ENCODE peak calls at places on chromosomes 11 and 22, in six cellular contexts. A, V, B, I, P and C are unnamed samples.

GRCh38 chr11:125373426-125374391 is 122.4 kb downstream of the FEZ1 start:
- DNase-seq in B (no peak), A (no peak), P (no peak), V (peak; percentile 44), I (no peak), C (peak; percentile 36)

GRCh38 chr11:120880791-120881190 is 143.1 kb upstream of the TBCEL start:
- DNase-seq in P (no peak), I (no peak), A (no peak), V (no peak), B (no peak), C (no peak)

GRCh38 chr11:47991266-47991830 is 11.0 kb downstream of the PTPRJ start:
- DNase-seq in A (no peak), V (no peak), I (no peak), P (peak; percentile 62), B (no peak), C (peak; percentile 90)

GRCh38 chr22:45880091-45880651 is 96.8 kb downstream of the WNT7B start:
- DNase-seq in B (no peak), I (peak; percentile 51), V (no peak), P (no peak), A (no peak), C (no peak)

GRCh38 chr11:66847461-66848232 is 4.4 kb downstream of the RCE1 start:
- DNase-seq in P (no peak), V (no peak), A (no peak), I (no peak), B (no peak), C (no peak)

GRCh38 chr22:21020802-21021429 is 6.0 kb downstream of the P2RX6 start:
- DNase-seq in I (peak; percentile 73), A (no peak), B (no peak), P (peak; percentile 10), V (no peak), C (peak; percentile 58)

GRCh38 chr11:75462117-75462653 is 29.2 kb upstream of the KLHL35 start:
- DNase-seq in A (peak; percentile 47), V (no peak), B (no peak), I (no peak), P (no peak), C (peak; percentile 90)

GRCh38 chr11:64459609-64460008 is 100.6 kb downstream of the RPS6KA4 start:
- DNase-seq in P (no peak), A (no peak), B (no peak), I (no peak), V (no peak), C (no peak)

GRCh38 chr22:22882033-22882717 is 5.4 kb upstream of the IGLL5 start:
- DNase-seq in B (peak; percentile 11), V (no peak), I (no peak), P (no peak), A (no peak), C (peak; percentile 11)

GRCh38 chr11:128707671-128708070 is 13.8 kb downstream of the FLI1 start:
- DNase-seq in P (peak; percentile 66), I (no peak), B (no peak), V (peak; percentile 76), A (no peak), C (no peak)

GRCh38 chr22:25008666-25009065 is 56.1 kb downstream of the KIAA1671 start:
- DNase-seq in V (no peak), I (no peak), P (peak; percentile 46), A (no peak), B (no peak), C (no peak)

GRCh38 chr11:7572001-7572712 is 58.4 kb downstream of the PPFIBP2 start:
- DNase-seq in V (peak; percentile 34), I (no peak), P (peak; percentile 67), B (no peak), A (no peak), C (peak; percentile 75)

GRCh38 chr11:102144357-102145342 is 34.4 kb downstream of the YAP1 start:
- DNase-seq in V (peak; percentile 70), I (no peak), P (peak; percentile 52), B (no peak), A (peak; percentile 48), C (no peak)

GRCh38 chr11:63875506-63875905 is 36.6 kb downstream of the MARK2 start:
- DNase-seq in V (no peak), I (no peak), P (no peak), A (no peak), B (no peak), C (no peak)

GRCh38 chr22:28903080-28903479 is 19.7 kb downstream of the ZNRF3 start:
- DNase-seq in P (no peak), A (no peak), V (no peak), I (no peak), B (no peak), C (no peak)

GRCh38 chr22:39501644-39502108 is 414 bp upstream of the MIEF1 start:
- DNase-seq in P (no peak), B (no peak), I (no peak), A (no peak), V (no peak), C (no peak)
- H3K9ac ChIP-seq in P (peak overlapping the region; percentile 97), B (peak overlapping the region; percentile 15), I (no peak overlapping the region), A (peak overlapping the region; percentile 76), V (peak overlapping the region; percentile 61), C (peak overlapping the region; percentile 76)

GRCh38 chr11:103491777-103492176 is 382.6 kb downstream of the DYNC2H1 start:
- DNase-seq in P (no peak), A (no peak), B (no peak), V (no peak), I (no peak), C (peak; percentile 96)
- H2AK5ac ChIP-seq in P (no peak overlapping the region), A (no peak overlapping the region), B (no peak overlapping the region), V (no peak overlapping the region), I (peak overlapping the region; percentile 90), C (no peak overlapping the region)

DNA sequence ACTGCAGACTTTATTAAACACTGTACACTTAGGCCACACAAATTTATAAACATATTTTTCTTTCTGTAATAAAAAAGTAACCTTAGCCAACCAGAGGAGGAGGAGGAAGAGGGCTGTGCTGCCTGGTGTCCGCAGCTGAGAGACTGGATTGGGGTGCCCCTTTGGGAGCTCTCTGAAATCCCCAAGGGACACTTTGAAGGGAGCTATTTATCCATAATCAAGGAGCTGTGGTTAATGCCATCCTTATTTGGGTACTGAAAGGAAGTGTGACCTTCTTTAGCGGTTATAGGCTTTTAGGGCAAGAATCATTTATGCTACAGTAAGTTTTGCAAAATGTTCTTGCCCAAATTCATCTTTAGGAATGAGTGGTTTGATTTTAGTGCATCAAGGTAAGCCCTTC is 125.8 kb downstream of the RASSF10 start:
- DNase-seq in P (no peak), B (no peak), I (no peak), A (no peak), V (no peak), C (no peak)
- H3K36me3 ChIP-seq in P (no peaks in the 10 kb centered on the region), B (no peaks in the 10 kb centered on the region), I (no peaks in the 10 kb centered on the region), A (no peaks in the 10 kb centered on the region), V (no peaks in the 10 kb centered on the region), C (no peaks in the 10 kb centered on the region)

DNA sequence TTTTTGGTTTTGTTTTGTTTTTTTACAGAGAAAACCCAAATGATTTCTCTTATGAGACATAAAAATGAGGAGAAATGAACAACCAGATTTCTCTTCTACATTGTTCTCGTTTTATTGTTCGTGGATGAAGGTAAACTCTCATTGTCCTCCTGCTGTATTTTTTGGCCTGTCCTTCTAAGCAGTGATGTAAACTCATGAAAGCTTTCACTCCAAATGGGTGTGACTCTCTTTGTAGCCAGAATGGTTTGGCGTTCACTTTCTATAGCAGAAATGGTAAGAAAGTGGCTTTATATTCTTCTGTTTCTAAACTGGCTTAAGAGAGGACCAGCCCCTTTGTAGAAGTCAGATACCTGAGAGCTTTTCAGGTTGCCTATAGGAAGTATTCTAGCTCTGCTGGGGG is 15.5 kb upstream of the BMAL1 start:
- DNase-seq in I (no peak), P (no peak), A (no peak), B (no peak), V (no peak), C (no peak)
- H3K9ac ChIP-seq in I (no peak overlapping the region), P (peak overlapping the region; percentile 87), A (no peak overlapping the region), B (no peak overlapping the region), V (no peak overlapping the region), C (no peak overlapping the region)

GRCh38 chr11:10351768-10352641 is 47.1 kb downstream of the ADM start:
- DNase-seq in A (peak; percentile 82), V (peak; percentile 95), B (peak; percentile 97), P (peak; percentile 97), I (peak; percentile 85), C (peak; percentile 97)

GRCh38 chr11:10352911-10353550 is 48.2 kb downstream of the ADM start:
- DNase-seq in B (no peak), P (no peak), A (no peak), V (no peak), I (no peak), C (no peak)

GRCh38 chr11:10349806-10350205 is 44.9 kb downstream of the ADM start:
- DNase-seq in A (no peak), V (no peak), B (peak; percentile 57), I (no peak), P (no peak), C (peak; percentile 6)

GRCh38 chr11:10350341-10350740 is 45.5 kb downstream of the ADM start:
- DNase-seq in I (no peak), A (no peak), B (peak; percentile 99), V (peak; percentile 86), P (peak; percentile 78), C (peak; percentile 98)

GRCh38 chr11:10351435-10351767 is 46.5 kb downstream of the ADM start:
- DNase-seq in I (no peak), P (no peak), A (no peak), B (no peak), V (no peak), C (no peak)
- H2AK5ac ChIP-seq in I (peak overlapping the region; percentile 68), P (peak overlapping the region; percentile 87), A (no peak overlapping the region), B (no peak overlapping the region), V (peak overlapping the region; percentile 30), C (no peak overlapping the region)

GRCh38 chr11:113989381-113989780 is 14.5 kb downstream of the HTR3A start:
- DNase-seq in I (no peak), P (no peak), A (no peak), V (no peak), B (no peak), C (no peak)

GRCh38 chr11:113985906-113986305 is 11.0 kb downstream of the HTR3A start:
- DNase-seq in P (no peak), A (no peak), I (no peak), B (no peak), V (no peak), C (no peak)

GRCh38 chr11:113982306-113982705 is 7.4 kb downstream of the HTR3A start:
- DNase-seq in V (no peak), P (no peak), I (no peak), A (no peak), B (no peak), C (no peak)

GRCh38 chr11:113986351-113987140 is 11.6 kb downstream of the HTR3A start:
- DNase-seq in P (no peak), A (no peak), B (no peak), V (no peak), I (no peak), C (no peak)

GRCh38 chr11:113984781-113985180 is 9.9 kb downstream of the HTR3A start:
- DNase-seq in V (no peak), A (no peak), P (no peak), I (no peak), B (no peak), C (no peak)
- H3K36me3 ChIP-seq in V (no peaks in the 10 kb centered on the region), A (no peaks in the 10 kb centered on the region), P (no peaks in the 10 kb centered on the region), I (no peaks in the 10 kb centered on the region), B (no peaks in the 10 kb centered on the region), C (no peaks in the 10 kb centered on the region)

DNA sequence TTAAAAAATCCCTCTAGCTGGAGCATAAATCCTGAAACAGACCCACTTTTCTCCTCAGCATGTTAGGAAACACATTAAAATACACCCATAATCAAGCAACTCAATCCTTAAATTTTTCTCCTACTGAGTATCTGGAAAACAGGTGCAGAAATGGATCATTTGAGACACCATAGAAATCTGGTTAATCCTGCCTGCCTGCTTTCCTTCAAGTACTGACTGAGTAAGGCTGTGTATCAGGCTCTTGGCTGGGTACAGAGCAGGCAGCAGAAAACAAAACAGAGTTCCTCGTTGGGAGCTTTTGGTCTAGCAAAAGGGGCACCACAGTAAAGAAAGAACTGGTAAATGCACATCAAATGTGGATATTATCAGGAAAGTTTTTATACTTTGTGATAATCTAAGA is 1.9 kb downstream of the KCNQ1OT1 start:
- DNase-seq in I (no peak), V (no peak), P (no peak), B (no peak), A (no peak), C (no peak)
- H3K9ac ChIP-seq in I (no peak overlapping the region), V (no peak overlapping the region), P (peak overlapping the region; percentile 91), B (no peak overlapping the region), A (no peak overlapping the region), C (no peak overlapping the region)